ENCODE peak calls at places on chromosome 14, in nine cellular contexts. C is HCT116, Y is uterus, B is heart left ventricle, H is GM12891, Q is transverse colon, N is tibial nerve, L is sigmoid colon, Z is A549. G is an unnamed sample.
A peak's percentile ranks its signal among the peaks of the same experiment; 100 is the strongest.

GRCh38 chr14:57470909-57471308 is 22.7 kb downstream of the CCDC198 start:
- DNase-seq in Z (no peak), B (no peak), Y (no peak), C (no peak), H (no peak), N (no peak), L (no peak), Q (no peak), G (no peak)

GRCh38 chr14:91417983-91418386 is 365 bp upstream of the CCDC88C start:
- DNase-seq in Z (peak; percentile 72), L (no peak), C (peak; percentile 32), B (no peak), Q (peak; percentile 58), N (no peak), H (no peak), Y (no peak), G (peak; percentile 82)

GRCh38 chr14:50943261-50943942 is 881 bp downstream of the PYGL start:
- DNase-seq in C (peak; percentile 31), L (peak; percentile 90), Y (peak; percentile 81), B (peak; percentile 48), H (no peak), Q (peak; percentile 58), Z (peak; percentile 78), N (peak; percentile 48), G (no peak)

GRCh38 chr14:92653162-92653651 is 95.2 kb downstream of the LGMN start:
- DNase-seq in N (no peak), B (no peak), Q (no peak), H (no peak), L (no peak), Z (no peak), Y (no peak), C (no peak), G (no peak)

GRCh38 chr14:98185036-98185435 is 1087.0 kb downstream of the BCL11B start:
- DNase-seq in Y (no peak), C (no peak), N (no peak), L (no peak), Z (no peak), Q (no peak), B (no peak), H (no peak), G (no peak)

GRCh38 chr14:27184371-27184901 is 586.6 kb upstream of the NOVA1 start:
- DNase-seq in N (no peak), Y (no peak), B (no peak), Q (no peak), Z (no peak), C (no peak), H (no peak), L (no peak), G (no peak)

GRCh38 chr14:24081739-24082204 is 10.4 kb downstream of the CPNE6 start:
- DNase-seq in H (no peak), Q (no peak), N (no peak), L (no peak), Y (no peak), Z (no peak), C (no peak), B (no peak), G (no peak)

GRCh38 chr14:93788557-93789365 is 476 bp upstream of the PRIMA1 start:
- DNase-seq in Q (peak; percentile 29), Y (peak; percentile 71), Z (peak; percentile 41), N (no peak), L (peak; percentile 88), H (peak; percentile 31), C (no peak), B (peak; percentile 43), G (no peak)

GRCh38 chr14:65258391-65258790 is 154.1 kb upstream of the FUT8 start:
- DNase-seq in L (no peak), C (peak; percentile 77), Z (peak; percentile 58), H (no peak), B (no peak), Q (no peak), N (no peak), Y (no peak), G (no peak)

GRCh38 chr14:51333299-51333698 is 93.3 kb downstream of the TMX1 start:
- DNase-seq in B (no peak), H (no peak), Z (no peak), Q (no peak), L (no peak), Y (no peak), C (no peak), N (no peak), G (no peak)

GRCh38 chr14:70709726-70710382 is 68.1 kb downstream of the TTC9 start:
- DNase-seq in H (no peak), C (no peak), L (no peak), Y (no peak), N (no peak), B (no peak), Q (no peak), Z (no peak), G (no peak)

GRCh38 chr14:58747181-58747580 is 109.4 kb downstream of the DACT1 start:
- DNase-seq in C (no peak), L (peak; percentile 84), Q (peak; percentile 35), B (no peak), N (peak; percentile 85), Z (peak; percentile 64), Y (peak; percentile 54), H (no peak), G (no peak)

GRCh38 chr14:78254911-78255431 is 84.8 kb downstream of the NRXN3 start:
- DNase-seq in L (no peak), Q (no peak), H (no peak), C (no peak), Z (peak; percentile 4), Y (no peak), B (no peak), N (no peak), G (no peak)

GRCh38 chr14:77007975-77008421 is 20.5 kb downstream of the IRF2BPL start:
- DNase-seq in N (no peak), C (no peak), Z (no peak), B (peak; percentile 56), L (no peak), Y (peak; percentile 41), Q (peak; percentile 83), H (no peak), G (no peak)
- TF ChIP-seq POLR2A in N (no peak), C (no peak), Z (no peak), B (no peak), L (no peak), Y (no peak), Q (no peak), H (no peak), G (no peak)

DNA sequence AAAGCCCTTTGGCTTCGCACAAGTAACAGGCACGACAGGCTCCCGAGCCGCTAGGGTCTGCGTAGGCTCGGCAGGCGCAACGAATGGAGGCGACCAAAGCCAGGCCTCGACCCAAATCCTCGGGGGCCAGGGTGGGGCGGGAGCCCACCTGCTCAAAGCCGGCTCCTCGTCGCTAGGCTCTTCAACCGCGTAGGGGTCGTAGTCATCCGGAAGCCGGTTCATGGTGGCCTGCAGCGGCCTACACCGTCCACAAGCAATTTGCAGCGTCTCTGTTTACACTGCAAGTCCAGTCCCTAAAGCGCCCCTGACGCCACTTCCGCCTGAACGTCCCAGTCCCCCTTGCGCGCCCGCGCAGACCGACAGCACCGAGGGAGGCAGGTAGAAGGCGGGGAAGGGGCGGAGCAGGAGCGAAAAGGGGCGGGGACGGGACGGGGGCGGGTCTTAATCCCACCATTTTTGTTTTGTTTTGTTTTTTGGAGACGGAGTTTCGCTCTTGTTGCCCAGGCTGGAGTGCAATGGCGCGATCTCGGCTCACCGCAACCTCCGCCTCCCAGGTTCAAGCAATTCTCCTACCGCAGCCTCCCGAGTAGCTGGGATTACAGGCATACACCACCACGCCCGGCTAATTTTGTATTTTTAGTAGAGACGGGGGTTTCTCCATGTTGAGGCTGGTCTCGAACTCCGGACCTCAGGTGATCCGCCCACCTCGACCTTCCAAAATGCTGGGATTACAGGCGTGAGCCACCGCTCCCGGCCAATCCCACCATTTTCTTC is at the start of gene EAPP:
- DNase-seq in H (peak; percentile 96), Z (peak; percentile 99), L (peak; percentile 99), C (peak; percentile 95), Y (peak; percentile 95), Q (peak; percentile 99), B (peak; percentile 97), N (peak; percentile 94), G (no peak)
- TF ChIP-seq POLR2A in H (peak; percentile 88), Z (peak; percentile 72), L (peak; percentile 92), C (peak; percentile 65), Y (peak; percentile 97), Q (peak; percentile 97), B (peak; percentile 93), N (peak; percentile 97), G (peak; percentile 93)

GRCh38 chr14:68359862-68360552 is 432.9 kb downstream of the ZFP36L1 start:
- DNase-seq in H (no peak), C (peak; percentile 37), Y (peak; percentile 59), N (peak; percentile 45), B (peak; percentile 51), L (peak; percentile 78), Q (peak; percentile 84), Z (peak; percentile 78), G (peak; percentile 14)

GRCh38 chr14:68362841-68363240 is 430.0 kb downstream of the ZFP36L1 start:
- DNase-seq in B (peak; percentile 27), N (no peak), H (no peak), Z (no peak), Q (no peak), Y (no peak), L (no peak), C (no peak), G (no peak)

GRCh38 chr14:68358978-68359861 is 433.6 kb downstream of the ZFP36L1 start:
- DNase-seq in B (no peak), H (no peak), Z (no peak), Y (no peak), C (no peak), Q (no peak), L (no peak), N (no peak), G (no peak)

GRCh38 chr14:68363401-68363800 is 429.5 kb downstream of the ZFP36L1 start:
- DNase-seq in L (no peak), H (no peak), B (no peak), Z (peak; percentile 44), Y (no peak), N (no peak), Q (no peak), C (peak; percentile 13), G (peak; percentile 32)

GRCh38 chr14:68361231-68361630 is 431.6 kb downstream of the ZFP36L1 start:
- DNase-seq in L (no peak), B (no peak), H (no peak), N (no peak), Z (no peak), Y (no peak), C (no peak), Q (no peak), G (no peak)
- TF ChIP-seq POLR2A in L (no peak), B (no peak), H (no peak), N (no peak), Z (no peak), Y (no peak), C (no peak), Q (no peak), G (no peak)

GRCh38 chr14:79357307-79357706 is 854.0 kb downstream of the DIO2 start:
- DNase-seq in C (no peak), Q (no peak), N (no peak), Z (no peak), B (no peak), Y (no peak), H (no peak), L (no peak), G (no peak)

GRCh38 chr14:79354336-79354735 is 857.0 kb downstream of the DIO2 start:
- DNase-seq in N (no peak), C (no peak), Q (no peak), L (no peak), Z (no peak), B (no peak), H (no peak), Y (no peak), G (no peak)

GRCh38 chr14:79356040-79356439 is 855.3 kb downstream of the DIO2 start:
- DNase-seq in H (no peak), L (no peak), Q (no peak), Y (no peak), C (no peak), B (no peak), N (no peak), Z (no peak), G (no peak)

GRCh38 chr14:79352026-79352425 is 859.3 kb downstream of the DIO2 start:
- DNase-seq in Y (no peak), Z (no peak), B (no peak), L (no peak), Q (no peak), C (no peak), H (no peak), N (no peak), G (no peak)
- TF ChIP-seq POLR2A in Y (no peak), Z (no peak), B (no peak), L (no peak), Q (no peak), C (no peak), H (no peak), N (no peak), G (no peak)

G was measured in erythroblast.